ENCODE peak calls at places on chromosome 15, in four cellular contexts. One of them, this sample, is unnamed. For H3K27me3 and H3K36me3, the result is how much of the 10 kb centered on the place peaks cover.

GRCh38 chr15:24823473-24823872 is 131.3 kb upstream of the SNRPN start:
- DNase-seq in stomach: no peak
- DNase-seq in heart right ventricle: peak
- DNase-seq in uterus: no peak
- DNase-seq in this sample: no peak

GRCh38 chr15:40029979-40030893 is 8.7 kb downstream of the SRP14 start:
- DNase-seq in stomach: no peak
- DNase-seq in heart right ventricle: no peak
- DNase-seq in uterus: no peak
- DNase-seq in this sample: no peak

GRCh38 chr15:29571728-29572454 is 250.4 kb downstream of the TJP1 start:
- DNase-seq in stomach: no peak
- DNase-seq in heart right ventricle: no peak
- DNase-seq in uterus: no peak
- DNase-seq in this sample: peak

GRCh38 chr15:40937762-40938529 is 8.8 kb downstream of the DLL4 start:
- DNase-seq in stomach: no peak
- DNase-seq in heart right ventricle: peak
- DNase-seq in uterus: no peak
- DNase-seq in this sample: no peak

GRCh38 chr15:88894348-88894818 is 961 bp downstream of the HAPLN3 start:
- DNase-seq in stomach: peak
- DNase-seq in heart right ventricle: peak
- DNase-seq in uterus: peak
- DNase-seq in this sample: no peak

GRCh38 chr15:79132770-79133169 is 42.2 kb upstream of the RASGRF1 start:
- DNase-seq in stomach: no peak
- DNase-seq in heart right ventricle: no peak
- DNase-seq in uterus: no peak
- DNase-seq in this sample: no peak

GRCh38 chr15:27561816-27562215 is 537.3 kb downstream of the OCA2 start:
- DNase-seq in stomach: no peak
- DNase-seq in heart right ventricle: no peak
- DNase-seq in uterus: no peak
- DNase-seq in this sample: no peak

GRCh38 chr15:100463515-100463914 is 65.2 kb downstream of the CERS3 start:
- DNase-seq in stomach: no peak
- DNase-seq in heart right ventricle: no peak
- DNase-seq in uterus: no peak
- DNase-seq in this sample: no peak

GRCh38 chr15:101781927-101782326 is 21.4 kb upstream of the OR4F6 start:
- DNase-seq in stomach: no peak
- DNase-seq in heart right ventricle: no peak
- DNase-seq in uterus: no peak
- DNase-seq in this sample: no peak

GRCh38 chr15:73936181-73936580 is 9.9 kb downstream of the LOXL1 start:
- DNase-seq in stomach: no peak
- DNase-seq in heart right ventricle: no peak
- DNase-seq in uterus: no peak
- DNase-seq in this sample: no peak

GRCh38 chr15:70853855-70854668 is at the start of gene LARP6:
- DNase-seq in stomach: peak
- DNase-seq in heart right ventricle: peak
- DNase-seq in uterus: peak
- DNase-seq in this sample: peak
- H3K4me3 ChIP-seq in stomach: peak
- H3K4me3 ChIP-seq in heart right ventricle: peak
- H3K4me3 ChIP-seq in uterus: peak
- H3K4me3 ChIP-seq in this sample: peak

DNA sequence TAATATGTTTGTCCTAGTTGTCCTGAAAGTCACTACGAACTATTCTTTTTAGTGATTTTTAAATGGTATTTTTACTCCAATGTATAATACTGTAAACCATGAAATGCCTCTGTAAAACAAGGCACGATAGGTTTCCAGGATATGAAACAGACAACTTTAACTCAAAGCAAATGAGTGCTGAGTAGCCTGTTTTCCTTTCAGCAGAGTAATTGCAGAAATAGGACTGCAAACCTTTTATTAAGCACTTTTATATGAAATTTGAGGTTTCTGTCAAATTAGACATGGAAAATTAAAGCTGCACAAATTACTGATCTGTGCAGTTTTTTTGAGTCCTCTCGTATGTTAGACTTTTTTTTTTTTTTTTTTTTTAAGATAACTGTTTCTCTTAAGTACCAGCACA is 16.2 kb downstream of the AKAP13 start:
- DNase-seq in stomach: no peak
- DNase-seq in heart right ventricle: no peak
- DNase-seq in uterus: no peak
- DNase-seq in this sample: no peak
- H3K27me3 ChIP-seq in stomach: under half
- H3K27me3 ChIP-seq in heart right ventricle: under half
- H3K27me3 ChIP-seq in uterus: under half
- H3K27me3 ChIP-seq in this sample: under half

GRCh38 chr15:59676565-59676964 is 12.6 kb downstream of the BNIP2 start:
- DNase-seq in stomach: no peak
- DNase-seq in heart right ventricle: no peak
- DNase-seq in uterus: no peak
- DNase-seq in this sample: no peak
- H3K36me3 ChIP-seq in stomach: half or more
- H3K36me3 ChIP-seq in heart right ventricle: under half
- H3K36me3 ChIP-seq in uterus: under half
- H3K36me3 ChIP-seq in this sample: half or more

GRCh38 chr15:55742927-55743614 is at the start of gene PRTG:
- DNase-seq in stomach: peak
- DNase-seq in heart right ventricle: peak
- DNase-seq in uterus: peak
- DNase-seq in this sample: no peak

GRCh38 chr15:55744026-55744655 is 1.2 kb upstream of the PRTG start:
- DNase-seq in stomach: no peak
- DNase-seq in heart right ventricle: no peak
- DNase-seq in uterus: no peak
- DNase-seq in this sample: no peak

GRCh38 chr15:55742498-55742926 is 440 bp downstream of the PRTG start:
- DNase-seq in stomach: no peak
- DNase-seq in heart right ventricle: peak
- DNase-seq in uterus: peak
- DNase-seq in this sample: peak

GRCh38 chr15:55741592-55742497 is 1.1 kb downstream of the PRTG start:
- DNase-seq in stomach: no peak
- DNase-seq in heart right ventricle: no peak
- DNase-seq in uterus: peak
- DNase-seq in this sample: peak

GRCh38 chr15:55743615-55743978 is 645 bp upstream of the PRTG start:
- DNase-seq in stomach: no peak
- DNase-seq in heart right ventricle: no peak
- DNase-seq in uterus: no peak
- DNase-seq in this sample: no peak
- H3K4me3 ChIP-seq in stomach: peak
- H3K4me3 ChIP-seq in heart right ventricle: peak
- H3K4me3 ChIP-seq in uterus: peak
- H3K4me3 ChIP-seq in this sample: peak

DNA sequence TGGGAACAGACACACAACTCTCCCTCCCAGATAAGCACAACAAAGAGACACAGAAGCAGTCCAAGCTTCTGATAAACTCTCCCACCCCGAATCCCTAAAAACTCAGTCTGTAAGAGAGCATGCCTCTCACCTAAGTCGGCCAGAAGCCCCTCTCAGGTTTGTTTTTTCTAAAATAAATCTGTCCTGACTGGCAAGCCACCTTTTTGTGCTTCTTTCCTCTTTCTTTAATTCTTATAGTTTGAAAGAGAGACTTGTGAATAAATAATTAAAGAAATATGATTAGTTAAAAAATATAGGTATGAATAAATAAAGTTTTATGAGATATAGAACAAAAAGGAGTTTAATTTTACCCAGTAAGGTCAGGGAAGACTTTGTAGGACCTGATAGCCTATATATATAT is 329.0 kb upstream of the SLCO3A1 start:
- DNase-seq in stomach: no peak
- DNase-seq in heart right ventricle: no peak
- DNase-seq in uterus: no peak
- DNase-seq in this sample: no peak
- H3K27me3 ChIP-seq in stomach: under half
- H3K27me3 ChIP-seq in heart right ventricle: under half
- H3K27me3 ChIP-seq in uterus: under half
- H3K27me3 ChIP-seq in this sample: under half

DNA sequence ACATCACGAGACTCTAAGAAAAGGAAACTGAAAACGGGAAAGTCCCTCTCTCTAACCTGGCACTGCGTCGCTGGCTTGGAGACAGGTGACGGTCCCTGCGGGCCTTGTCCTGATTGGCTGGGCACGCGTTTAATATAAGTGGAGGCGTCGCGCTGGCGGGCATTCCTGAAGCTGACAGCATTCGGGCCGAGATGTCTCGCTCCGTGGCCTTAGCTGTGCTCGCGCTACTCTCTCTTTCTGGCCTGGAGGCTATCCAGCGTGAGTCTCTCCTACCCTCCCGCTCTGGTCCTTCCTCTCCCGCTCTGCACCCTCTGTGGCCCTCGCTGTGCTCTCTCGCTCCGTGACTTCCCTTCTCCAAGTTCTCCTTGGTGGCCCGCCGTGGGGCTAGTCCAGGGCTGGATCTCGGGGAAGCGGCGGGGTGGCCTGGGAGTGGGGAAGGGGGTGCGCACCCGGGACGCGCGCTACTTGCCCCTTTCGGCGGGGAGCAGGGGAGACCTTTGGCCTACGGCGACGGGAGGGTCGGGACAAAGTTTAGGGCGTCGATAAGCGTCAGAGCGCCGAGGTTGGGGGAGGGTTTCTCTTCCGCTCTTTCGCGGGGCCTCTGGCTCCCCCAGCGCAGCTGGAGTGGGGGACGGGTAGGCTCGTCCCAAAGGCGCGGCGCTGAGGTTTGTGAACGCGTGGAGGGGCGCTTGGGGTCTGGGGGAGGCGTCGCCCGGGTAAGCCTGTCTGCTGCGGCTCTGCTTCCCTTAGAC is at the start of gene B2M:
- DNase-seq in stomach: peak
- DNase-seq in heart right ventricle: peak
- DNase-seq in uterus: peak
- DNase-seq in this sample: peak
- H3K36me3 ChIP-seq in stomach: under half
- H3K36me3 ChIP-seq in heart right ventricle: under half
- H3K36me3 ChIP-seq in uterus: under half
- H3K36me3 ChIP-seq in this sample: under half

DNA sequence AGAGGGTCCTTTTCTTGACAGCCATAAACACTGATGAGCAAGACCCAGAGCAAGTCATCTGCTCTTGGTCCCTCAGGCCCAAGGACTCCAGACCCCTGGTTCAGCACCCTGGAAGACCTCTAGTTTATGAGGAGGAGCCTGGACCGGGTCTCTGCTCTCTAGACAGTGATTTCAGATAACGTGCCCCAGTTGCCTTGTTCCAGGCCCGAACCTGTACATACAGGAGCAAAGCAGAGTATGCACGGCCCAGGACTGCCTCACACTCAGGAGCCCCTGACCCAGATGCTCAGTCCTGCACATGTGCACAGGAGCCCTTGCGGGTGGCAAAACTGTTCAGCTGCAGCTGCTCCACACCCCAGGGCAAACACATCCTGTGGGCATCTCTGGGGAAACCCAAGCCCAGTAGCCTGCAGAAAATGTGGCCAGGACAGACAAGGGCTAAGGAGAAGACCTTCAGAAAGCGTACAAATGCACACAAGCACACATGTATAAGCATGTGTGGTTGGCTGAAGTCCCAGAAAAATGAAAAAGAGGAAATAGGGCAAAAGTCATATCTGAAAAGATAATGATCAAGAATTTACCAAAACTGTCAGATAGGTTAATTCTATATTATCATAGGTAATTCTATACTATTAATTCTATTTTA is 59.9 kb upstream of the CORO2B start:
- DNase-seq in stomach: no peak
- DNase-seq in heart right ventricle: no peak
- DNase-seq in uterus: no peak
- DNase-seq in this sample: no peak
- H3K4me3 ChIP-seq in stomach: no peak
- H3K4me3 ChIP-seq in heart right ventricle: no peak
- H3K4me3 ChIP-seq in uterus: no peak
- H3K4me3 ChIP-seq in this sample: no peak

GRCh38 chr15:77525411-77525811 is 104.7 kb downstream of the HMG20A start:
- DNase-seq in stomach: no peak
- DNase-seq in heart right ventricle: no peak
- DNase-seq in uterus: no peak
- DNase-seq in this sample: no peak
- H3K27me3 ChIP-seq in stomach: under half
- H3K27me3 ChIP-seq in heart right ventricle: under half
- H3K27me3 ChIP-seq in uterus: under half
- H3K27me3 ChIP-seq in this sample: under half